ENCODE peak calls at places on chromosomes 4 and X, in eight cellular contexts. M is choroid plexus epithelial cell; P is T-helper 17 cell; V is stimulated activated CD8-positive, alpha-beta memory T cell treated with anti-CD3 and anti-CD28 coated beads, Interleukin-2, amount 100 ng/mL, for 48 hours; F is LoVo; E is cardiac muscle cell; T is fibroblast of mammary gland; K is EL. C is an unnamed sample.

GRCh38 chrX:151981129-151981528 is 6.7 kb upstream of the GABRE start:
- DNase-seq in M (peak; percentile 28), P (no peak), V (no peak), F (peak; percentile 62), E (no peak), T (peak; percentile 81), K (peak; percentile 75), C (no peak)

GRCh38 chr4:105613326-105613725 is 60.9 kb downstream of the ARHGEF38 start:
- DNase-seq in M (no peak), P (no peak), V (no peak), F (no peak), E (no peak), T (no peak), K (no peak), C (no peak)

GRCh38 chr4:169311643-169312365 is 41.0 kb upstream of the SH3RF1 start:
- DNase-seq in M (peak; percentile 84), P (no peak), V (no peak), F (peak; percentile 59), E (peak; percentile 81), T (peak; percentile 68), K (peak; percentile 64), C (no peak)

GRCh38 chrX:94400488-94400887 is 726.5 kb downstream of the FAM133A start:
- DNase-seq in M (no peak), P (no peak), V (no peak), F (peak; percentile 47), E (no peak), T (no peak), K (no peak), C (no peak)

GRCh38 chr4:182929296-182929695 is 12.1 kb upstream of the DCTD start:
- DNase-seq in M (peak; percentile 90), P (no peak), V (no peak), F (no peak), E (peak; percentile 81), T (peak; percentile 66), K (peak; percentile 95), C (no peak)

GRCh38 chr4:77488882-77489281 is 116.7 kb upstream of the CXCL13 start:
- DNase-seq in M (no peak), P (no peak), V (no peak), F (no peak), E (peak; percentile 67), T (peak; percentile 5), K (peak; percentile 6), C (no peak)

GRCh38 chrX:141405878-141406492 is 163.7 kb upstream of the SPANXC start:
- DNase-seq in M (peak; percentile 82), P (no peak), V (no peak), F (peak; percentile 2), E (peak; percentile 71), T (peak; percentile 81), K (peak; percentile 72), C (no peak)

GRCh38 chrX:31714797-31715196 is 643.0 kb upstream of the FTHL17 start:
- DNase-seq in M (no peak), P (no peak), V (no peak), F (no peak), E (no peak), T (no peak), K (no peak), C (no peak)

GRCh38 chr4:103150677-103151076 is 47.5 kb downstream of the CENPE start:
- DNase-seq in M (peak; percentile 20), P (no peak), V (no peak), F (no peak), E (no peak), T (peak; percentile 62), K (peak; percentile 81), C (no peak)